ENCODE peak calls at places on chromosomes 16 and 17, in six cellular contexts. O, U, Y, P, I and A are unnamed samples.

GRCh38 chr17:46195939-46196338 is 2.7 kb upstream of the KANSL1 start:
- DNase-seq in O (peak), U (no peak), Y (no peak), P (no peak), I (no peak), A (no peak)

GRCh38 chr17:21545051-21545450 is 147.3 kb upstream of the KCNJ18 start:
- DNase-seq in O (no peak), U (no peak), Y (no peak), P (no peak), I (no peak), A (no peak)

GRCh38 chr16:54228325-54228724 is 58.3 kb downstream of the IRX3 start:
- DNase-seq in O (no peak), U (no peak), Y (no peak), P (no peak), I (no peak), A (no peak)

GRCh38 chr17:72432881-72433280 is 312.1 kb downstream of the SOX9 start:
- DNase-seq in O (no peak), U (no peak), Y (no peak), P (no peak), I (no peak), A (no peak)

GRCh38 chr16:57000271-57001025 is 11.1 kb downstream of the NLRC5 start:
- DNase-seq in O (peak), U (peak), Y (peak), P (peak), I (peak), A (peak)

GRCh38 chr16:84689126-84689525 is 10.7 kb upstream of the USP10 start:
- DNase-seq in O (no peak), U (peak), Y (no peak), P (no peak), I (peak), A (peak)

GRCh38 chr17:73282629-73283028 is 20.9 kb upstream of the CPSF4L start:
- DNase-seq in O (no peak), U (no peak), Y (no peak), P (no peak), I (no peak), A (no peak)

GRCh38 chr16:48318630-48319029 is 66.6 kb downstream of the SIAH1 start:
- DNase-seq in O (peak), U (peak), Y (no peak), P (no peak), I (peak), A (peak)

GRCh38 chr17:78884148-78884870 is 18.7 kb downstream of the CEP295NL start:
- DNase-seq in O (no peak), U (no peak), Y (no peak), P (no peak), I (no peak), A (peak)

GRCh38 chr16:55944377-55944802 is 69.2 kb upstream of the CES5A start:
- DNase-seq in O (peak), U (peak), Y (peak), P (peak), I (peak), A (peak)

GRCh38 chr17:60613325-60613724 is 13.3 kb downstream of the PPM1D start:
- DNase-seq in O (no peak), U (no peak), Y (no peak), P (no peak), I (no peak), A (no peak)

GRCh38 chr17:41061969-41062368 is 2.1 kb upstream of the KRTAP2-3 start:
- DNase-seq in O (no peak), U (peak), Y (no peak), P (no peak), I (peak), A (peak)

GRCh38 chr17:61221597-61222471 is 177.8 kb upstream of the TBX2 start:
- DNase-seq in O (no peak), U (no peak), Y (no peak), P (no peak), I (peak), A (peak)

GRCh38 chr16:4729876-4730275 is 4.2 kb downstream of the ANKS3 start:
- DNase-seq in O (no peak), U (no peak), Y (no peak), P (no peak), I (no peak), A (no peak)

GRCh38 chr17:50686494-50687199 is 21.1 kb downstream of the ANKRD40 start:
- DNase-seq in O (peak), U (peak), Y (peak), P (peak), I (peak), A (peak)

GRCh38 chr16:11665071-11665491 is 3.2 kb upstream of the SNN start:
- DNase-seq in O (no peak), U (no peak), Y (no peak), P (no peak), I (no peak), A (no peak)

GRCh38 chr16:57620316-57621231 is 7.9 kb upstream of the ADGRG1 start:
- DNase-seq in O (no peak), U (no peak), Y (no peak), P (no peak), I (no peak), A (no peak)

GRCh38 chr17:17780941-17781590 is 55.7 kb downstream of the SREBF1 start:
- DNase-seq in O (no peak), U (peak), Y (no peak), P (no peak), I (peak), A (peak)

GRCh38 chr17:418421-418751 is 65.8 kb upstream of the RPH3AL start:
- DNase-seq in O (no peak), U (no peak), Y (no peak), P (no peak), I (no peak), A (no peak)

GRCh38 chr17:71484546-71484945 is 636.3 kb upstream of the SOX9 start:
- DNase-seq in O (no peak), U (no peak), Y (no peak), P (no peak), I (no peak), A (no peak)

GRCh38 chr17:17609121-17609520 is 17.6 kb upstream of the PEMT start:
- DNase-seq in O (no peak), U (no peak), Y (no peak), P (no peak), I (no peak), A (no peak)

GRCh38 chr16:5615868-5616642 is 518.5 kb upstream of the EEF2KMT start:
- DNase-seq in O (peak), U (no peak), Y (peak), P (no peak), I (no peak), A (no peak)

GRCh38 chr17:10357768-10358167 is 15.0 kb downstream of the MYH13 start:
- DNase-seq in O (no peak), U (no peak), Y (no peak), P (no peak), I (no peak), A (no peak)

GRCh38 chr16:13961099-13961811 is 41.3 kb downstream of the ERCC4 start:
- DNase-seq in O (no peak), U (peak), Y (no peak), P (no peak), I (peak), A (peak)

DNA sequence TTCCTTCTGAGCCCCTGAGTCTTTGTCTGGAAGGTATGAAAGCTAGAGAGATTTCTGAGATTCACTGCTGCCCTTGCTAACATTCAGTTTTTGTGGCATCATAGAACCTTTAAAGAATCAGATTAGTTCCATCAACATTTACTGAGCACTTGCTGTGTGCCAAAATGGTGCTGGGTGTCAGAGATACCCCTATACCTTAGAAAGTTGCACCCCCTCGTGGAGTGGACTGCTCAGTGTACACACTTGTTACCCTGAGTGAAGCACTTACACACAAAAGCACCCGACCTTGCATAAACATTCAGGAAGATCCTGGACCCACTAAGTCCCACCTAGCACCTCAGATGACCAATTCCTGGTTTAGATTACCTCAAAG is 229.9 kb upstream of the CCL2 start:
- DNase-seq in O (no peak), U (no peak), Y (no peak), P (no peak), I (no peak), A (no peak)
- TF ChIP-seq CTCF in O (no peak), U (no peak), Y (no peak), P (no peak), I (no peak), A (no peak)

DNA sequence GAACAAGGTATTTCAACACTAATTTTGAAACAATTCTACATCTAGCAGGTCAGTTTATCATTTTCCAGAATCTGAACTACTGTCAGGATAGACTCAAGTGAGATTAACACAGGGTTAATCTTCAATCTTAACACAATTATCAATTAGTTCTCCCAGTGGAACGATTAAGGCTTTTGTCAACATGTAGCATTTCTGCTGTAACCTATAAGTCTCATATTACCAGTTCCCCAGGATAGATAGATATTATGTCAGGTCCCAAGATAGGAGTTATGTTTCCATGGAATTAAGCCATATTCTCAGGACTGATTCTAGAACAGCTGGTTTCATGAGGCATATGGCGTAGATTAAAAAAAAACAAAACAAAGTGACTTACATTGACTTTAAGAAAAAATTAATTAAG is 4.4 kb upstream of the FBF1 start:
- DNase-seq in O (no peak), U (no peak), Y (no peak), P (no peak), I (no peak), A (no peak)
- TF ChIP-seq CTCF in O (no peak), U (no peak), Y (no peak), P (no peak), I (no peak), A (no peak)

GRCh38 chr16:66923866-66924265 is 1.5 kb downstream of the RRAD start:
- DNase-seq in O (peak), U (no peak), Y (no peak), P (no peak), I (no peak), A (no peak)

GRCh38 chr16:66927012-66927436 is 1.7 kb upstream of the RRAD start:
- DNase-seq in O (no peak), U (peak), Y (no peak), P (no peak), I (peak), A (peak)

GRCh38 chr16:66926171-66926570 is 836 bp upstream of the RRAD start:
- DNase-seq in O (peak), U (no peak), Y (no peak), P (no peak), I (no peak), A (no peak)

GRCh38 chr16:66924527-66925321 is 611 bp downstream of the RRAD start:
- DNase-seq in O (no peak), U (no peak), Y (no peak), P (no peak), I (no peak), A (no peak)

GRCh38 chr16:66925322-66925840 is at the start of gene RRAD:
- DNase-seq in O (peak), U (peak), Y (no peak), P (peak), I (peak), A (peak)
- TF ChIP-seq CTCF in O (no peak), U (no peak), Y (no peak), P (peak), I (no peak), A (no peak)

DNA sequence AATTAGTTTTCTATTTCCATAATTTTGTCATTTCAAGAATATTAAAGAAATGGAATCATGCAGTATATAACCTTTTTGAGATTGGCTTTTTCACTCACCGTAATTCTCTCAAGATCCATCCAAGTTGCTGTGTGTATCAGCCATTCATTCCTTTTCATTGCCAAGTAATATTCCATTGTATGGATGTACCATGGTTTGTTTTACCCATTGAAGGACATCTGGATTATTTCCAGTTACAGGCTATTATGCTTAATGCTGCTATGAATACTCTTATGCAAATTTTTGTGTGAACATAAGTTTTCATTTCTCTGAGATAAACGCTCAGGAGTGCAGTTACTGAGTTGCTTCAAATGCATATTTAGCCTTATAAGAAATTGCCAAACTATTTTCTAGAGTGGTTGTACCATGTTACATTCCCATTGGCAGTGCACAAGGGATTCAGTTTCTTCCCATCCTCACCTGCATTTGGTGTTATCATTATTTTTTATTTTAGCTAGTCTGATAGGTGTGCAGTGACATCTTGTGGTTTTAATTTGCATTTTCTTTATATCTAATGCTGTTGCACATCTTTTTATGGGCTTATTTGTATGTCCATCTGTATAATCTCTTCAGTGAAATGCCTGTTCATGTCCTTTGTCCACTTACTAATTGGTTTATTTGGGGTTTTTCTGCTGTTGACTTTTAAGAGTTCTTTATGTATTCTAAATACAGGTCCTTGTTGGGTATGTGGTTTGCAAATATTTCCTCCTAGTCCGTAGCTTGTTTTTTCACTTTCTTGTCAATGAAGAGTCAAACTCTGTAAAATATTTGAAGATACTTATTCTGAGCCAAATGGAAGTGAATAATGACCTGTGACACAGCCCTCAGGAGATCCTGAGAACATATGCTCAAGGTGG is 32.7 kb downstream of the BMERB1 start:
- DNase-seq in O (no peak), U (no peak), Y (no peak), P (no peak), I (no peak), A (peak)
- TF ChIP-seq CTCF in O (peak), U (no peak), Y (no peak), P (no peak), I (peak), A (peak)

GRCh38 chr16:49530396-49530795 is 156.8 kb downstream of the C16orf78 start:
- DNase-seq in O (no peak), U (no peak), Y (no peak), P (no peak), I (no peak), A (no peak)

GRCh38 chr16:49532243-49532870 is 158.8 kb downstream of the C16orf78 start:
- DNase-seq in O (no peak), U (no peak), Y (no peak), P (no peak), I (no peak), A (no peak)

GRCh38 chr16:49532873-49533272 is 159.3 kb downstream of the C16orf78 start:
- DNase-seq in O (no peak), U (no peak), Y (no peak), P (no peak), I (no peak), A (no peak)

GRCh38 chr16:49529646-49530045 is 156.0 kb downstream of the C16orf78 start:
- DNase-seq in O (no peak), U (no peak), Y (no peak), P (no peak), I (no peak), A (no peak)

DNA sequence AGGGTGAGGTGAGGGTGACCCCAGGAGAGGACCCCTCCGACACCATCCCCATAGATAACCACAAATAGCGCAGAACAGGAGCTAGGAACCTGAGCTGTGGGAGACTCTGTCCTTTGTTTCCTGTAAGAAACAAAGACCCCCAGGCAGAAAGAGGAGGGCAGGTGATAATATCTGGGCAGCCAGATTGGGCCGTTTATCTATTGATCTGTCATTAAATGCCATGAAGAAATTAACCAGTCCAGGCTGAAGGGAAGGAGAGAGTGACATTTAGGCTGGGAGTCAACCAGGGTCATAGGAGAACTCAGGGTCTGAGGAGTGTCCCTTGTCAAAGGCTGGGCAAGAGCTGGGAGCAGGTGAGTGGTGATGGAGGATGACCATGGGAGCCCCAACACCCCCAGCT is 157.8 kb downstream of the C16orf78 start:
- DNase-seq in O (no peak), U (no peak), Y (no peak), P (no peak), I (no peak), A (no peak)
- TF ChIP-seq CTCF in O (no peak), U (no peak), Y (no peak), P (no peak), I (no peak), A (no peak)

GRCh38 chr17:56679767-56680422 is 86.4 kb downstream of the NOG start:
- DNase-seq in O (no peak), U (peak), Y (no peak), P (no peak), I (no peak), A (peak)

GRCh38 chr17:56678249-56679144 is 85.0 kb downstream of the NOG start:
- DNase-seq in O (no peak), U (no peak), Y (no peak), P (no peak), I (no peak), A (peak)

GRCh38 chr17:56680676-56681075 is 87.2 kb downstream of the NOG start:
- DNase-seq in O (no peak), U (no peak), Y (no peak), P (no peak), I (no peak), A (no peak)

GRCh38 chr17:56676807-56677206 is 83.3 kb downstream of the NOG start:
- DNase-seq in O (no peak), U (no peak), Y (no peak), P (no peak), I (no peak), A (no peak)

DNA sequence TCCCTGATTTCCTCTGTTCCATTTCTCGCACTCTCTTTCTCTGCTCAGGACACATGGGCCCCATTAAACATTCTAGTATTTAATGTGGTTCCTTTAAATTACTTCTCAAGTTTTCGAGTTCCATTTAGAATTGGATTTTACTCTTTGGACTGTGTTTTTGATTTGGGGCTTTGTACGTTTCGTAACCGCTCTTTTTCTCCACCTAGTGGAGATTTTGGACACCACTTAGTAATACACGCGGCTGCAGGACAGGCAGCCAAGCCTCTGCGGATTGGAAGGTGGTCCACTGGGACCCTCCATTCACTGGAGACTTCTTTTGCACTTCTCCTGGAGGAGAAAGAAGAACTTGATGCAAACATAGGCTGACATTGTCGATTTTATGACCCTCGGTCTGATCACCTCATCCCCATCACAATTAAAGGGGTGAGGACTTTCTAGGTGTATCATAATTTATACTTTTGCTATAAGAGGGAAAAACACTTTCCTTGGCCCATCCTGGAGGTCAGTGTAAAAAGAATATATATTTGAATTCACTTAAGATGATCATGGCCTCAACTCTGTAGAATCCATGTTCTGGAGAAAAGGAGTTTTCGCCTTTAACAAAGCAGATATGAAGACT is 85.8 kb downstream of the NOG start:
- DNase-seq in O (no peak), U (no peak), Y (no peak), P (no peak), I (peak), A (peak)
- TF ChIP-seq CTCF in O (peak), U (peak), Y (peak), P (peak), I (peak), A (peak)

GRCh38 chr16:87860553-87861299 is 8.6 kb downstream of the SLC7A5 start:
- DNase-seq in O (peak), U (peak), Y (no peak), P (no peak), I (peak), A (peak)

DNA sequence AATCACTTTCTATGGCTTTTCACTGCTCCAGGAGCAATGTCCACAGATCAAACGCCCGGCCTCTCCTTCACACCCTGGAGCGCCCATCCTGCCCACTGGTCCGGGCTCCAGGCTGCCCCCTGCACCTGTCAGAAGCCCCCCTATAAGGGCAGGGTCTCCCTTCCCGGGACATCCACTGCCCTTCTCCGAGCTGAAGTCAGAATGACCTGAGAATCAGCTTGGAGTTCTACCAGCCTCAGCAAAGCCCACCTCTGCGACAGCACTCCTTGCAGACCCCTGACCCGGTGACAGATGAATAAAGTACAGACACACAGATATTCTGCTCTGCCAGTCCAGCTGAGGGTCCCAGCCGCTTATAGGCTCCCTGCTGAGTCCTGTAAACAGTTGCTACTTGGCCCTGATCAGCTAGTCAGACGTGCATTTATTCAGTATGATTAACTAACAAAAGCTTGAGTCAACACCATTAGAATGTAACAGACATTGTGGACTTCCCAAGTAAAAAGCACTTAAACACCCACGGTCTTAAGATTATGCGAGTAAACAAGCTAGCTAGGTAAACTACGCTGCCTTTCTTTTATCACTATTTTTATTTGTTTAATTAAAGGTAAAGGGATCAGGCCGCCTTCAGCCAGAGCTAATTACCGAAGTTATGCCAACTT is 4.8 kb downstream of the SLC7A5 start:
- DNase-seq in O (no peak), U (no peak), Y (no peak), P (no peak), I (peak), A (no peak)
- TF ChIP-seq CTCF in O (no peak), U (no peak), Y (no peak), P (no peak), I (no peak), A (no peak)